ENCODE peak calls at places on chromosomes 5 and 9, in five cellular contexts. One of them, this sample, is unnamed.

GRCh38 chr5:53923969-53924876 is 363.8 kb downstream of the NDUFS4 start:
- DNase-seq in GM12878: no peak
- DNase-seq in K562: no peak
- DNase-seq in GM12891: no peak
- DNase-seq in SK-N-SH: no peak
- DNase-seq in this sample: no peak

GRCh38 chr9:83996126-83996525 is 15.5 kb downstream of the RMI1 start:
- DNase-seq in GM12891: no peak
- DNase-seq in GM12878: no peak
- DNase-seq in K562: peak; percentile 7
- DNase-seq in SK-N-SH: no peak
- DNase-seq in this sample: no peak

GRCh38 chr9:115042781-115043509 is 75.0 kb downstream of the TNC start:
- DNase-seq in K562: no peak
- DNase-seq in GM12891: no peak
- DNase-seq in SK-N-SH: no peak
- DNase-seq in GM12878: peak; percentile 5
- DNase-seq in this sample: no peak

GRCh38 chr9:106675780-106676179 is 187.2 kb upstream of the ZNF462 start:
- DNase-seq in SK-N-SH: no peak
- DNase-seq in GM12878: no peak
- DNase-seq in K562: no peak
- DNase-seq in GM12891: no peak
- DNase-seq in this sample: no peak

GRCh38 chr5:140312067-140312790 is 9.3 kb upstream of the PFDN1 start:
- DNase-seq in K562: peak; percentile 29
- DNase-seq in SK-N-SH: no peak
- DNase-seq in GM12878: no peak
- DNase-seq in GM12891: no peak
- DNase-seq in this sample: no peak

GRCh38 chr9:2824564-2824963 is 19.3 kb downstream of the PUM3 start:
- DNase-seq in GM12878: no peak
- DNase-seq in SK-N-SH: peak; percentile 24
- DNase-seq in K562: no peak
- DNase-seq in GM12891: no peak
- DNase-seq in this sample: no peak

GRCh38 chr9:128420651-128421473 is at the start of gene CERCAM:
- DNase-seq in GM12878: no peak
- DNase-seq in K562: peak; percentile 72
- DNase-seq in SK-N-SH: peak; percentile 95
- DNase-seq in GM12891: peak; percentile 84
- DNase-seq in this sample: peak; percentile 79

GRCh38 chr9:16406536-16407225 is 463.8 kb downstream of the BNC2 start:
- DNase-seq in GM12891: no peak
- DNase-seq in K562: no peak
- DNase-seq in GM12878: no peak
- DNase-seq in SK-N-SH: no peak
- DNase-seq in this sample: no peak

GRCh38 chr9:3043369-3043768 is 199.5 kb upstream of the PUM3 start:
- DNase-seq in SK-N-SH: no peak
- DNase-seq in K562: no peak
- DNase-seq in GM12878: no peak
- DNase-seq in GM12891: no peak
- DNase-seq in this sample: no peak

GRCh38 chr5:132733499-132734148 is 3.7 kb downstream of the KIF3A start:
- DNase-seq in GM12878: no peak
- DNase-seq in K562: no peak
- DNase-seq in GM12891: no peak
- DNase-seq in SK-N-SH: no peak
- DNase-seq in this sample: no peak

GRCh38 chr5:140108093-140109049 is 5.5 kb upstream of the PURA start:
- DNase-seq in GM12878: no peak
- DNase-seq in SK-N-SH: peak; percentile 58
- DNase-seq in K562: no peak
- DNase-seq in GM12891: no peak
- DNase-seq in this sample: peak; percentile 29

GRCh38 chr5:148352696-148353095 is 17.3 kb downstream of the SPINK9 start:
- DNase-seq in GM12891: no peak
- DNase-seq in SK-N-SH: no peak
- DNase-seq in GM12878: no peak
- DNase-seq in K562: no peak
- DNase-seq in this sample: no peak

GRCh38 chr9:75893096-75893495 is 2.6 kb downstream of the PCSK5 start:
- DNase-seq in GM12878: no peak
- DNase-seq in K562: no peak
- DNase-seq in GM12891: no peak
- DNase-seq in SK-N-SH: no peak
- DNase-seq in this sample: no peak

GRCh38 chr5:72110401-72111013 is 3.2 kb downstream of the MAP1B start:
- DNase-seq in GM12891: no peak
- DNase-seq in GM12878: no peak
- DNase-seq in K562: peak; percentile 12
- DNase-seq in SK-N-SH: peak; percentile 54
- DNase-seq in this sample: no peak

GRCh38 chr9:72554221-72554641 is 32.8 kb downstream of the TMC1 start:
- DNase-seq in GM12891: no peak
- DNase-seq in K562: no peak
- DNase-seq in SK-N-SH: no peak
- DNase-seq in GM12878: no peak
- DNase-seq in this sample: no peak

GRCh38 chr5:116272281-116272941 is 187.6 kb downstream of the COMMD10 start:
- DNase-seq in GM12891: no peak
- DNase-seq in GM12878: no peak
- DNase-seq in K562: no peak
- DNase-seq in SK-N-SH: no peak
- DNase-seq in this sample: no peak

GRCh38 chr5:180291943-180292831 is at the start of gene MAPK9:
- DNase-seq in GM12891: peak; percentile 87
- DNase-seq in SK-N-SH: peak; percentile 97
- DNase-seq in K562: peak; percentile 90
- DNase-seq in GM12878: no peak
- DNase-seq in this sample: peak; percentile 87

GRCh38 chr5:92147792-92148191 is 764.7 kb upstream of the ARRDC3 start:
- DNase-seq in K562: no peak
- DNase-seq in GM12891: no peak
- DNase-seq in GM12878: no peak
- DNase-seq in SK-N-SH: no peak
- DNase-seq in this sample: no peak

GRCh38 chr9:7392161-7392560 is 407.4 kb downstream of the DMAC1 start:
- DNase-seq in K562: no peak
- DNase-seq in GM12878: no peak
- DNase-seq in SK-N-SH: no peak
- DNase-seq in GM12891: no peak
- DNase-seq in this sample: no peak

GRCh38 chr5:180241600-180241999 is 32.6 kb upstream of the RASGEF1C start:
- DNase-seq in K562: no peak
- DNase-seq in GM12891: no peak
- DNase-seq in SK-N-SH: no peak
- DNase-seq in GM12878: no peak
- DNase-seq in this sample: no peak

GRCh38 chr5:1358726-1359025 is 13.8 kb upstream of the CLPTM1L start:
- DNase-seq in SK-N-SH: no peak
- DNase-seq in GM12878: no peak
- DNase-seq in K562: no peak
- DNase-seq in GM12891: no peak
- DNase-seq in this sample: no peak

GRCh38 chr5:167802755-167803431 is 488.6 kb upstream of the WWC1 start:
- DNase-seq in GM12878: no peak
- DNase-seq in GM12891: no peak
- DNase-seq in SK-N-SH: no peak
- DNase-seq in K562: no peak
- DNase-seq in this sample: no peak

GRCh38 chr9:75490326-75490725 is 400.1 kb upstream of the PCSK5 start:
- DNase-seq in SK-N-SH: no peak
- DNase-seq in K562: no peak
- DNase-seq in GM12891: no peak
- DNase-seq in GM12878: no peak
- DNase-seq in this sample: no peak

GRCh38 chr5:131318455-131318854 is 54.6 kb downstream of the CDC42SE2 start:
- DNase-seq in K562: no peak
- DNase-seq in SK-N-SH: no peak
- DNase-seq in GM12891: no peak
- DNase-seq in GM12878: no peak
- DNase-seq in this sample: no peak

GRCh38 chr5:145499483-145499882 is 335.7 kb downstream of the PRELID2 start:
- DNase-seq in SK-N-SH: no peak
- DNase-seq in GM12891: no peak
- DNase-seq in GM12878: no peak
- DNase-seq in K562: no peak
- DNase-seq in this sample: no peak

GRCh38 chr5:145493435-145493834 is 341.7 kb downstream of the PRELID2 start:
- DNase-seq in GM12891: no peak
- DNase-seq in SK-N-SH: no peak
- DNase-seq in GM12878: no peak
- DNase-seq in K562: no peak
- DNase-seq in this sample: no peak

GRCh38 chr5:145497041-145497440 is 338.1 kb downstream of the PRELID2 start:
- DNase-seq in GM12891: no peak
- DNase-seq in GM12878: no peak
- DNase-seq in SK-N-SH: no peak
- DNase-seq in K562: no peak
- DNase-seq in this sample: no peak

GRCh38 chr5:145495171-145495570 is 340.0 kb downstream of the PRELID2 start:
- DNase-seq in GM12891: no peak
- DNase-seq in K562: no peak
- DNase-seq in SK-N-SH: no peak
- DNase-seq in GM12878: no peak
- DNase-seq in this sample: no peak

DNA sequence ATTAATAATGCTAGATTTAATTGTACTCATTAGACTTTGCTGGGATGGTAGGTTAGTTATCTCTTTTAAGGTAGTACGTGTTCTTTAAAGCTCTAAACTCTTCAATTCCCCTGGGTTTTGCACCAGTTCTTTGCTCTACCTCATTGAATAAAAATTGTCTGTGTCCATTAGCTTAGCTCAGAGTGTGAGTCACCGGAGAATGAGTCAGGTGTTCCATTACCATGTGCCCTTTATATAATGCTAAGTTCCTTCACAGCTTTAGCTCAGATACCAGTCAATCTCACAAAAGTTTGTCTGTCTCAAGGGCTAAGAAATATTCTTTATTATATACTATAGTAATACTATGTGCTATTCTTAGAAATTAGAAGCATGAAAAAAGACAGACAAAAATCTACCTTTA is 339.4 kb downstream of the PRELID2 start:
- DNase-seq in GM12891: no peak
- DNase-seq in SK-N-SH: no peak
- DNase-seq in K562: no peak
- DNase-seq in GM12878: no peak
- DNase-seq in this sample: no peak
- TF ChIP-seq TAF1 in GM12891: no peak
- TF ChIP-seq TAF1 in SK-N-SH: no peak
- TF ChIP-seq TAF1 in K562: no peak
- TF ChIP-seq TAF1 in GM12878: no peak
- TF ChIP-seq TAF1 in this sample: no peak

GRCh38 chr9:124347206-124347967 is 67.9 kb downstream of the PSMB7 start:
- DNase-seq in GM12878: no peak
- DNase-seq in K562: peak; percentile 15
- DNase-seq in SK-N-SH: no peak
- DNase-seq in GM12891: no peak
- DNase-seq in this sample: no peak

GRCh38 chr9:124348363-124348762 is 66.9 kb downstream of the PSMB7 start:
- DNase-seq in GM12878: no peak
- DNase-seq in GM12891: no peak
- DNase-seq in K562: no peak
- DNase-seq in SK-N-SH: no peak
- DNase-seq in this sample: no peak

GRCh38 chr9:124349267-124349666 is 66.0 kb downstream of the PSMB7 start:
- DNase-seq in GM12878: no peak
- DNase-seq in SK-N-SH: no peak
- DNase-seq in GM12891: no peak
- DNase-seq in K562: no peak
- DNase-seq in this sample: no peak

GRCh38 chr9:124348831-124349230 is 66.4 kb downstream of the PSMB7 start:
- DNase-seq in GM12891: no peak
- DNase-seq in K562: no peak
- DNase-seq in GM12878: no peak
- DNase-seq in SK-N-SH: no peak
- DNase-seq in this sample: no peak

GRCh38 chr9:124347968-124348358 is 67.3 kb downstream of the PSMB7 start:
- DNase-seq in GM12891: no peak
- DNase-seq in K562: no peak
- DNase-seq in GM12878: no peak
- DNase-seq in SK-N-SH: no peak
- DNase-seq in this sample: no peak
- TF ChIP-seq TAF1 in GM12891: no peak
- TF ChIP-seq TAF1 in K562: no peak
- TF ChIP-seq TAF1 in GM12878: no peak
- TF ChIP-seq TAF1 in SK-N-SH: no peak
- TF ChIP-seq TAF1 in this sample: no peak

GRCh38 chr5:106121972-106122605 is 1548.6 kb downstream of the EFNA5 start:
- DNase-seq in GM12878: no peak
- DNase-seq in SK-N-SH: peak; percentile 20
- DNase-seq in GM12891: peak; percentile 25
- DNase-seq in K562: peak; percentile 47
- DNase-seq in this sample: peak; percentile 11

GRCh38 chr5:106113922-106114321 is 1556.8 kb downstream of the EFNA5 start:
- DNase-seq in GM12891: no peak
- DNase-seq in GM12878: no peak
- DNase-seq in SK-N-SH: no peak
- DNase-seq in K562: no peak
- DNase-seq in this sample: no peak

DNA sequence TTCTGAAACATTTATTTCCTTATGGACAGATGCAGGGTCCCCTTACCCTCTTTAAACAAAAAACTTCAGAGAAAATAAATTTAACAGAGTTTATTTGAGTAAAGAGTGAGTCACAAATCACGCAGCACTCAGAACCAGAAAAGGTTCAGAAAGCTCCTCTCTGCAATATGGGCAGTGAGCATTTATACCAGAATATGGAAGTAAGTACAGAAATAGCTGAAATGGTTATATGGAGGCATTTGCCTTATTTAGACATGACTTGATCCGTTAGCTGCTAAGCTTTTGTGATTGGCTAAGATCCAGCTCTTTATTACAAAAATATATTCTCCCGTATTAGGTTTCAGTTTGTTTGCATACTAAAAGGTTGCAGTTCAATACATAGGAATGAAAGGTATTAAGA is 1554.1 kb downstream of the EFNA5 start:
- DNase-seq in K562: no peak
- DNase-seq in SK-N-SH: no peak
- DNase-seq in GM12878: no peak
- DNase-seq in GM12891: no peak
- DNase-seq in this sample: no peak
- TF ChIP-seq TAF1 in K562: no peak
- TF ChIP-seq TAF1 in SK-N-SH: no peak
- TF ChIP-seq TAF1 in GM12878: no peak
- TF ChIP-seq TAF1 in GM12891: no peak
- TF ChIP-seq TAF1 in this sample: no peak

DNA sequence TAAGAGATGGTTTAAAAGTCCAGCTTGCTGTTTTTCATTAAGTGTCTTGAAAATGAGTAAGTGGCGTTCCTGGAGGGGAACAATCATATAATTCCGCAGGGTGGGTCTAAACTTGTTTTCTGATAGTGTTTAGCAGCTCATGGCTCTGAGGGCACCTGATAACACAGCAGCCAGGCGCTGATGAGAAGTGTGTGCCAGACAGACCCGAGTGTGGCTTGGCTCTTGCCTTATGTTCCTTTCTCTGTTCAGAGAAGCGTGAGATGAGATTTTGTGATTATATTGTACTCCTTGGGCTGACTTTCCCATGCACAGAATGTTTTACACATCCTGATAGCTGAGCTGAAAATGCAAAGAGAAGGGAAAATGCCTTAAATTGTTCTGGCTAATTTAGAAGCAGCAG is 152.5 kb upstream of the OTULINL start:
- DNase-seq in K562: no peak
- DNase-seq in GM12878: no peak
- DNase-seq in SK-N-SH: peak; percentile 59
- DNase-seq in GM12891: no peak
- DNase-seq in this sample: no peak
- TF ChIP-seq TAF1 in K562: no peak
- TF ChIP-seq TAF1 in GM12878: no peak
- TF ChIP-seq TAF1 in SK-N-SH: no peak
- TF ChIP-seq TAF1 in GM12891: no peak
- TF ChIP-seq TAF1 in this sample: no peak